ENCODE peak calls at places on chromosomes 12 and 14, in eight cellular contexts. One of them, this sample, is unnamed.
A peak's percentile ranks its signal among the peaks of the same experiment; 100 is the strongest.

GRCh38 chr12:100797246-100797645 is 2.7 kb downstream of the ANO4 start:
- DNase-seq in GM12892: no peak
- DNase-seq in body of pancreas: no peak
- DNase-seq in K562: no peak
- DNase-seq in Peyer's patch: no peak
- DNase-seq in adrenal gland: no peak
- DNase-seq in ovary: no peak
- DNase-seq in gastrocnemius medialis: no peak
- DNase-seq in this sample: no peak

GRCh38 chr12:11510671-11511070 is 115.3 kb upstream of the PRB2 start:
- DNase-seq in Peyer's patch: no peak
- DNase-seq in ovary: no peak
- DNase-seq in adrenal gland: no peak
- DNase-seq in K562: no peak
- DNase-seq in body of pancreas: no peak
- DNase-seq in gastrocnemius medialis: no peak
- DNase-seq in GM12892: no peak
- DNase-seq in this sample: no peak

GRCh38 chr12:86193931-86194330 is 62.3 kb downstream of the MGAT4C start:
- DNase-seq in K562: no peak
- DNase-seq in adrenal gland: no peak
- DNase-seq in Peyer's patch: no peak
- DNase-seq in GM12892: no peak
- DNase-seq in gastrocnemius medialis: no peak
- DNase-seq in body of pancreas: no peak
- DNase-seq in ovary: no peak
- DNase-seq in this sample: no peak

GRCh38 chr12:2334291-2335088 is 281.7 kb downstream of the CACNA1C start:
- DNase-seq in GM12892: no peak
- DNase-seq in ovary: no peak
- DNase-seq in gastrocnemius medialis: no peak
- DNase-seq in adrenal gland: no peak
- DNase-seq in Peyer's patch: no peak
- DNase-seq in body of pancreas: no peak
- DNase-seq in K562: peak; percentile 10
- DNase-seq in this sample: no peak

GRCh38 chr14:105783707-105784106 is 257.3 kb downstream of the TMEM121 start:
- DNase-seq in body of pancreas: no peak
- DNase-seq in Peyer's patch: no peak
- DNase-seq in gastrocnemius medialis: no peak
- DNase-seq in K562: no peak
- DNase-seq in GM12892: no peak
- DNase-seq in ovary: no peak
- DNase-seq in adrenal gland: no peak
- DNase-seq in this sample: no peak

GRCh38 chr12:54126696-54127537 is 61.9 kb downstream of the SMUG1 start:
- DNase-seq in K562: peak; percentile 11
- DNase-seq in ovary: peak; percentile 86
- DNase-seq in GM12892: no peak
- DNase-seq in Peyer's patch: peak; percentile 35
- DNase-seq in adrenal gland: peak; percentile 68
- DNase-seq in body of pancreas: peak; percentile 59
- DNase-seq in gastrocnemius medialis: peak; percentile 28
- DNase-seq in this sample: peak; percentile 34

GRCh38 chr14:101025656-101026055 is 122.1 kb upstream of the RTL1 start:
- DNase-seq in adrenal gland: no peak
- DNase-seq in GM12892: no peak
- DNase-seq in Peyer's patch: no peak
- DNase-seq in ovary: peak; percentile 11
- DNase-seq in gastrocnemius medialis: no peak
- DNase-seq in body of pancreas: peak; percentile 5
- DNase-seq in K562: no peak
- DNase-seq in this sample: peak; percentile 9

GRCh38 chr12:47811581-47812484 is 7.9 kb downstream of the HDAC7 start:
- DNase-seq in Peyer's patch: no peak
- DNase-seq in adrenal gland: peak; percentile 73
- DNase-seq in gastrocnemius medialis: no peak
- DNase-seq in body of pancreas: no peak
- DNase-seq in ovary: peak; percentile 88
- DNase-seq in K562: no peak
- DNase-seq in GM12892: no peak
- DNase-seq in this sample: no peak

GRCh38 chr14:101113835-101114725 is 210.6 kb upstream of the RTL1 start:
- DNase-seq in gastrocnemius medialis: no peak
- DNase-seq in ovary: no peak
- DNase-seq in adrenal gland: no peak
- DNase-seq in Peyer's patch: peak; percentile 4
- DNase-seq in body of pancreas: peak; percentile 3
- DNase-seq in K562: no peak
- DNase-seq in GM12892: no peak
- DNase-seq in this sample: no peak

GRCh38 chr14:91364524-91365270 is 52.9 kb downstream of the CCDC88C start:
- DNase-seq in gastrocnemius medialis: no peak
- DNase-seq in ovary: no peak
- DNase-seq in adrenal gland: no peak
- DNase-seq in GM12892: no peak
- DNase-seq in body of pancreas: no peak
- DNase-seq in K562: peak; percentile 18
- DNase-seq in Peyer's patch: no peak
- DNase-seq in this sample: no peak

GRCh38 chr14:94481468-94482131 is 5.6 kb upstream of the SERPINA9 start:
- DNase-seq in GM12892: no peak
- DNase-seq in ovary: no peak
- DNase-seq in Peyer's patch: no peak
- DNase-seq in gastrocnemius medialis: no peak
- DNase-seq in K562: no peak
- DNase-seq in adrenal gland: no peak
- DNase-seq in body of pancreas: no peak
- DNase-seq in this sample: peak; percentile 73

GRCh38 chr14:76323331-76324050 is 52.4 kb upstream of the ESRRB start:
- DNase-seq in adrenal gland: no peak
- DNase-seq in K562: no peak
- DNase-seq in Peyer's patch: no peak
- DNase-seq in gastrocnemius medialis: no peak
- DNase-seq in ovary: no peak
- DNase-seq in body of pancreas: no peak
- DNase-seq in GM12892: no peak
- DNase-seq in this sample: no peak

GRCh38 chr14:74610199-74610865 is 1.7 kb downstream of the LTBP2 start:
- DNase-seq in body of pancreas: no peak
- DNase-seq in K562: no peak
- DNase-seq in ovary: no peak
- DNase-seq in adrenal gland: no peak
- DNase-seq in GM12892: no peak
- DNase-seq in Peyer's patch: no peak
- DNase-seq in gastrocnemius medialis: no peak
- DNase-seq in this sample: no peak

GRCh38 chr14:74606727-74607126 is 5.3 kb downstream of the LTBP2 start:
- DNase-seq in Peyer's patch: no peak
- DNase-seq in K562: no peak
- DNase-seq in body of pancreas: no peak
- DNase-seq in ovary: no peak
- DNase-seq in gastrocnemius medialis: no peak
- DNase-seq in GM12892: no peak
- DNase-seq in adrenal gland: no peak
- DNase-seq in this sample: no peak

GRCh38 chr14:74609721-74610120 is 2.3 kb downstream of the LTBP2 start:
- DNase-seq in ovary: no peak
- DNase-seq in body of pancreas: no peak
- DNase-seq in K562: no peak
- DNase-seq in Peyer's patch: no peak
- DNase-seq in adrenal gland: no peak
- DNase-seq in GM12892: no peak
- DNase-seq in gastrocnemius medialis: no peak
- DNase-seq in this sample: no peak

GRCh38 chr14:74610866-74611671 is 968 bp downstream of the LTBP2 start:
- DNase-seq in GM12892: no peak
- DNase-seq in gastrocnemius medialis: no peak
- DNase-seq in K562: no peak
- DNase-seq in Peyer's patch: no peak
- DNase-seq in adrenal gland: no peak
- DNase-seq in ovary: no peak
- DNase-seq in body of pancreas: no peak
- DNase-seq in this sample: no peak

DNA sequence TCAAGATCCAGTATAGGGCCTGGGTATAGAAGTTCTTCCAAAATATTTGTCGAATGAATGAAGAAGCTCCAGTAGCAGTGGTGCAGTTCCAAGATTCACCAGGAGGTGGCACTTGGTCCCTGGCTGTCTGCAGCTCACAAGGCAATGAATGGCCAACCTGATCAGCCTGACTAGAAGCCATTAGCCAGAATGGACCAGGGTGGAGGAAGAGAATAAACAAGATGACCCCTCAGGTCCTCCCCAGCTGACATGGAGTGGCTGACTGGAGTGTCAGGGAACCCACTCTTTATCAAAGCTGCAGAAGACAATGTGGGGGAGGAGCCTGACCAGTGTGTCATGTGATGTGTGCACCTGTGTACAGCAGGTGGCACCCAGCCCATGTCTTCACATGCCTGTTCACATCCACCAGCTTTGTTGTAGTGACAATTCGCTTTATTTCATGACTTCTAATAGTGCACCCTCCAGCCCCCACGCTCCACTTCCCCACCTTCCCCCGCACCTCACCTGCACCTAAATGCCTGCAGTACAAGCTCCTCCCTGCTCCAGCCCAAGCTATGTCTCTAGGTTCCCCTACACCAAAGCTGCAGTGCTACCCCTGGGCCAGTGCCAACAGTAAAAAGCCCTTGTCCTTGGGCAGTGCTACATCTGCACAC is 3.0 kb downstream of the LTBP2 start:
- DNase-seq in adrenal gland: peak; percentile 92
- DNase-seq in ovary: peak; percentile 92
- DNase-seq in GM12892: peak; percentile 52
- DNase-seq in Peyer's patch: peak; percentile 87
- DNase-seq in gastrocnemius medialis: peak; percentile 54
- DNase-seq in K562: peak; percentile 46
- DNase-seq in body of pancreas: peak; percentile 85
- DNase-seq in this sample: peak; percentile 81
- TF ChIP-seq POLR2A in adrenal gland: no peak
- TF ChIP-seq POLR2A in ovary: no peak
- TF ChIP-seq POLR2A in GM12892: no peak
- TF ChIP-seq POLR2A in Peyer's patch: no peak
- TF ChIP-seq POLR2A in gastrocnemius medialis: no peak
- TF ChIP-seq POLR2A in K562: no peak
- TF ChIP-seq POLR2A in body of pancreas: no peak
- TF ChIP-seq POLR2A in this sample: no peak

GRCh38 chr14:58297412-58297761 is 968 bp upstream of the ARID4A start:
- DNase-seq in GM12892: no peak
- DNase-seq in adrenal gland: peak; percentile 56
- DNase-seq in ovary: no peak
- DNase-seq in gastrocnemius medialis: peak; percentile 34
- DNase-seq in body of pancreas: no peak
- DNase-seq in K562: no peak
- DNase-seq in Peyer's patch: no peak
- DNase-seq in this sample: no peak

GRCh38 chr14:58298880-58299664 is 717 bp downstream of the ARID4A start:
- DNase-seq in body of pancreas: peak; percentile 28
- DNase-seq in K562: peak; percentile 59
- DNase-seq in GM12892: peak; percentile 27
- DNase-seq in ovary: peak; percentile 37
- DNase-seq in gastrocnemius medialis: no peak
- DNase-seq in Peyer's patch: peak; percentile 47
- DNase-seq in adrenal gland: peak; percentile 43
- DNase-seq in this sample: peak; percentile 72

GRCh38 chr14:58297762-58298476 is 436 bp upstream of the ARID4A start:
- DNase-seq in GM12892: peak; percentile 82
- DNase-seq in K562: peak; percentile 76
- DNase-seq in adrenal gland: peak; percentile 99
- DNase-seq in Peyer's patch: peak; percentile 97
- DNase-seq in ovary: peak; percentile 99
- DNase-seq in gastrocnemius medialis: peak; percentile 99
- DNase-seq in body of pancreas: peak; percentile 98
- DNase-seq in this sample: peak; percentile 99

GRCh38 chr14:58299665-58300202 is 1.4 kb downstream of the ARID4A start:
- DNase-seq in K562: no peak
- DNase-seq in GM12892: no peak
- DNase-seq in adrenal gland: peak; percentile 20
- DNase-seq in Peyer's patch: no peak
- DNase-seq in body of pancreas: no peak
- DNase-seq in ovary: no peak
- DNase-seq in gastrocnemius medialis: no peak
- DNase-seq in this sample: no peak

GRCh38 chr14:58298477-58298879 is at the start of gene ARID4A:
- DNase-seq in GM12892: no peak
- DNase-seq in body of pancreas: peak; percentile 92
- DNase-seq in gastrocnemius medialis: no peak
- DNase-seq in ovary: peak; percentile 92
- DNase-seq in adrenal gland: peak; percentile 96
- DNase-seq in Peyer's patch: peak; percentile 91
- DNase-seq in K562: peak; percentile 76
- DNase-seq in this sample: peak; percentile 83
- TF ChIP-seq POLR2A in GM12892: no peak
- TF ChIP-seq POLR2A in body of pancreas: peak; percentile 84
- TF ChIP-seq POLR2A in gastrocnemius medialis: peak; percentile 76
- TF ChIP-seq POLR2A in ovary: peak; percentile 87
- TF ChIP-seq POLR2A in adrenal gland: peak; percentile 99
- TF ChIP-seq POLR2A in Peyer's patch: peak; percentile 96
- TF ChIP-seq POLR2A in K562: no peak
- TF ChIP-seq POLR2A in this sample: peak; percentile 96

DNA sequence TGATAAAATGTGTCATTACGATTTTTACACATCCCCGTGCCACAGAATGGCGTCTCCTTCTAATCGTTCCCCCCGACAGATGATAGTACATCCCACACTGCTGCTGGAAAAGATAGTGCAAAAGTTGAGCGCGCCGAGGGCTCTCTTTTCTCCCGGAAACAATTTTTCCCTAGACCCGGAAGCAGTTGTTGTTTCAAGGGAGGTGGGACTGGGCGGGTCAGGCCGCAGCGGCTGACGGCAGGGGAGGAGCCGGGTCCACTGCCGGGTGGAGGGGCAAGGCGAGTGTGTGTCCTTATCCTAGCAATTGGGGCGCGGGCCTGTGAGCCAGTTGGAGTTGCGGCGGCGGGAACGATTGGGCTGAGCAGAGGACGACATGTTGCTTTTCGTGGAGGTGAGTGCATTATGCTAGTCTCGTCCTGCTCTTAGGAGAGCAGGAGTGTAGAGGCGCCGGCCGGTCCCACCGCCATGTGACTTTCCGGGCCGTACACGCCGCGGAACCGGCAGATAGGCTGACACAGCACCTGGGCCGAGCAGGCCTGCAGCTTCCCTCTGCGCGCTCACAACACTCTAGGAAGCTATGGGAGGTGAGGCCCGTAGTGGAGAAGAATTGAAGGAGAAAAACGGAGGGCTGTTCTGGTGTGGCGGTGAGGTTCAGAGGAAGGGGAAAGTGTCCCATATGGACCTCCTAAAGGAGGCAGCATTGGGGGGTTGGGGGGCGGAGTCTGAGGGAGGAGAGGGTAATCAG is at the start of gene LARP4:
- DNase-seq in body of pancreas: peak; percentile 91
- DNase-seq in adrenal gland: peak; percentile 95
- DNase-seq in Peyer's patch: peak; percentile 89
- DNase-seq in K562: peak; percentile 93
- DNase-seq in GM12892: peak; percentile 83
- DNase-seq in gastrocnemius medialis: peak; percentile 91
- DNase-seq in ovary: peak; percentile 89
- DNase-seq in this sample: peak; percentile 95
- TF ChIP-seq POLR2A in body of pancreas: peak; percentile 93
- TF ChIP-seq POLR2A in adrenal gland: peak; percentile 96
- TF ChIP-seq POLR2A in Peyer's patch: peak; percentile 93
- TF ChIP-seq POLR2A in K562: peak; percentile 98
- TF ChIP-seq POLR2A in GM12892: peak; percentile 91
- TF ChIP-seq POLR2A in gastrocnemius medialis: peak; percentile 95
- TF ChIP-seq POLR2A in ovary: peak; percentile 78
- TF ChIP-seq POLR2A in this sample: peak; percentile 96

GRCh38 chr14:55071870-55072640 is 20.6 kb downstream of the MAPK1IP1L start:
- DNase-seq in Peyer's patch: no peak
- DNase-seq in gastrocnemius medialis: no peak
- DNase-seq in GM12892: no peak
- DNase-seq in K562: no peak
- DNase-seq in adrenal gland: peak; percentile 30
- DNase-seq in ovary: peak; percentile 33
- DNase-seq in body of pancreas: no peak
- DNase-seq in this sample: no peak
- TF ChIP-seq POLR2A in Peyer's patch: no peak
- TF ChIP-seq POLR2A in gastrocnemius medialis: no peak
- TF ChIP-seq POLR2A in GM12892: peak; percentile 53
- TF ChIP-seq POLR2A in K562: no peak
- TF ChIP-seq POLR2A in adrenal gland: no peak
- TF ChIP-seq POLR2A in ovary: no peak
- TF ChIP-seq POLR2A in body of pancreas: no peak
- TF ChIP-seq POLR2A in this sample: no peak